ENCODE peak calls at places on chromosome 17, in seven cellular contexts. E is stimulated activated CD4-positive, alpha-beta T cell treated with anti-CD3 and anti-CD28 coated beads, Interleukin-15, amount 100 ng/mL, for 24 hours; A is upper lobe of right lung; U is activated T-cell treated with anti-CD3 and anti-CD28 coated beads, Interleukin-2, amount 50 U/mL, for 4 hours; J is smooth muscle cell of the brain vasculature; Y is NCI-H460; Q is body of pancreas. L is an unnamed sample.

GRCh38 chr17:56833023-56833811 is 503 bp downstream of the C17orf67 start:
- DNase-seq in E (peak; percentile 74), A (peak; percentile 80), U (peak; percentile 61), J (no peak), Y (peak; percentile 5), Q (peak; percentile 55), L (no peak)

GRCh38 chr17:5683241-5683640 is 98.9 kb upstream of the NLRP1 start:
- DNase-seq in E (no peak), A (peak; percentile 26), U (no peak), J (no peak), Y (no peak), Q (no peak), L (no peak)

GRCh38 chr17:51908841-51909537 is 249.5 kb downstream of the CA10 start:
- DNase-seq in E (no peak), A (no peak), U (no peak), J (no peak), Y (no peak), Q (no peak), L (no peak)

GRCh38 chr17:49018673-49019215 is 21.6 kb downstream of the IGF2BP1 start:
- DNase-seq in E (no peak), A (no peak), U (no peak), J (no peak), Y (no peak), Q (no peak), L (no peak)

GRCh38 chr17:48472485-48473281 is 42.7 kb upstream of the SKAP1 start:
- DNase-seq in E (no peak), A (no peak), U (no peak), J (no peak), Y (no peak), Q (no peak), L (no peak)

GRCh38 chr17:28519236-28519635 is 13.1 kb downstream of the FOXN1 start:
- DNase-seq in E (no peak), A (no peak), U (no peak), J (no peak), Y (no peak), Q (no peak), L (no peak)

GRCh38 chr17:30263552-30264333 is 28.0 kb downstream of the BLMH start:
- DNase-seq in E (no peak), A (no peak), U (no peak), J (no peak), Y (no peak), Q (peak; percentile 40), L (no peak)

GRCh38 chr17:22492331-22492730 is 800.0 kb downstream of the KCNJ18 start:
- DNase-seq in E (no peak), A (no peak), U (no peak), J (no peak), Y (no peak), Q (no peak), L (no peak)

GRCh38 chr17:41420134-41420533 is 4.3 kb downstream of the KRT37 start:
- DNase-seq in E (no peak), A (no peak), U (no peak), J (no peak), Y (no peak), Q (no peak), L (no peak)

GRCh38 chr17:8162997-8163977 is 539 bp upstream of the VAMP2 start:
- DNase-seq in E (peak; percentile 38), A (peak; percentile 75), U (no peak), J (no peak), Y (no peak), Q (peak; percentile 49), L (no peak)

GRCh38 chr17:17857496-17857895 is 20.7 kb upstream of the SREBF1 start:
- DNase-seq in E (no peak), A (no peak), U (no peak), J (no peak), Y (no peak), Q (no peak), L (no peak)

GRCh38 chr17:60563743-60564142 is 36.2 kb upstream of the PPM1D start:
- DNase-seq in E (no peak), A (no peak), U (no peak), J (no peak), Y (no peak), Q (no peak), L (no peak)

GRCh38 chr17:7222972-7223292 is 3.2 kb downstream of the ACADVL start:
- DNase-seq in E (no peak), A (no peak), U (no peak), J (no peak), Y (no peak), Q (no peak), L (no peak)

GRCh38 chr17:30997270-30997669 is 26.4 kb downstream of the RNF135 start:
- DNase-seq in E (no peak), A (no peak), U (no peak), J (no peak), Y (no peak), Q (no peak), L (no peak)

GRCh38 chr17:17900615-17901520 is 64.1 kb upstream of the SREBF1 start:
- DNase-seq in E (no peak), A (peak; percentile 81), U (no peak), J (peak; percentile 86), Y (peak; percentile 38), Q (peak; percentile 81), L (no peak)

GRCh38 chr17:50835563-50836231 is at the start of gene WFIKKN2:
- DNase-seq in E (no peak), A (no peak), U (no peak), J (no peak), Y (no peak), Q (no peak), L (peak; percentile 62)

GRCh38 chr17:45907720-45908395 is 13.5 kb downstream of the MAPT start:
- DNase-seq in E (no peak), A (no peak), U (no peak), J (no peak), Y (no peak), Q (no peak), L (no peak)

GRCh38 chr17:31593806-31594205 is 202.3 kb downstream of the RAB11FIP4 start:
- DNase-seq in E (no peak), A (no peak), U (no peak), J (no peak), Y (no peak), Q (no peak), L (no peak)

GRCh38 chr17:81546906-81547613 is 5.1 kb downstream of the FAAP100 start:
- DNase-seq in E (no peak), A (no peak), U (no peak), J (no peak), Y (no peak), Q (no peak), L (no peak)

GRCh38 chr17:78716814-78717393 is 65.2 kb downstream of the CYTH1 start:
- DNase-seq in E (peak; percentile 57), A (peak; percentile 82), U (peak; percentile 33), J (no peak), Y (no peak), Q (peak; percentile 91), L (no peak)

GRCh38 chr17:17959520-17960361 is 12.5 kb downstream of the TOM1L2 start:
- DNase-seq in E (peak; percentile 60), A (no peak), U (no peak), J (no peak), Y (no peak), Q (no peak), L (no peak)

GRCh38 chr17:17837966-17838962 is 1.5 kb upstream of the SREBF1 start:
- DNase-seq in E (no peak), A (peak; percentile 85), U (no peak), J (no peak), Y (peak; percentile 45), Q (no peak), L (no peak)

GRCh38 chr17:5587431-5588032 is 3.2 kb upstream of the NLRP1 start:
- DNase-seq in E (peak; percentile 44), A (no peak), U (peak; percentile 32), J (peak; percentile 52), Y (peak; percentile 88), Q (peak; percentile 52), L (no peak)

GRCh38 chr17:38326996-38327792 is 16.6 kb downstream of the GPR179 start:
- DNase-seq in E (no peak), A (no peak), U (no peak), J (no peak), Y (no peak), Q (no peak), L (no peak)

GRCh38 chr17:58328195-58329034 is at the start of gene TSPOAP1:
- DNase-seq in E (peak; percentile 93), A (peak; percentile 70), U (peak; percentile 78), J (no peak), Y (no peak), Q (no peak), L (no peak)

GRCh38 chr17:4576729-4577322 is 7.5 kb upstream of the SMTNL2 start:
- DNase-seq in E (no peak), A (peak; percentile 49), U (no peak), J (no peak), Y (no peak), Q (no peak), L (no peak)

GRCh38 chr17:9002610-9003354 is 18.5 kb upstream of the NTN1 start:
- DNase-seq in E (peak; percentile 60), A (no peak), U (no peak), J (no peak), Y (no peak), Q (peak; percentile 34), L (no peak)

GRCh38 chr17:17672453-17673368 is 8.5 kb upstream of the RAI1 start:
- DNase-seq in E (no peak), A (no peak), U (no peak), J (no peak), Y (no peak), Q (no peak), L (no peak)

L was measured in mesenteric fat pad.